ENCODE peak calls at places on chromosomes 5 and 9, in seven cellular contexts. One of them, this sample, is unnamed.

GRCh38 chr5:65185468-65185867 is 296.3 kb downstream of the ADAMTS6 start:
- DNase-seq in stimulated activated CD8-positive, alpha-beta memory T cell treated with anti-CD3 and anti-CD28 coated beads, Interleukin-12 subunit alpha, Interleukin-12 subunit beta, amount 100 ng/mL, for 4 hours: no peak
- DNase-seq in NCI-H1092 treated with DMSO at 0.1 percent for 48 hours: no peak
- DNase-seq in stimulated activated CD4-positive, alpha-beta T cell treated with anti-CD3 and anti-CD28 coated beads, TNF-alpha, amount 100 ng/mL, for 1 hour: no peak
- DNase-seq in activated CD8-positive, alpha-beta memory T cell treated with anti-CD3 and anti-CD28 coated beads for 24 hours: no peak
- DNase-seq in Kasumi-1: no peak
- DNase-seq in mesothelial cell of epicardium: no peak
- DNase-seq in this sample: no peak

GRCh38 chr9:33142531-33142930 is 24.6 kb downstream of the B4GALT1 start:
- DNase-seq in Kasumi-1: no peak
- DNase-seq in activated CD8-positive, alpha-beta memory T cell treated with anti-CD3 and anti-CD28 coated beads for 24 hours: no peak
- DNase-seq in stimulated activated CD8-positive, alpha-beta memory T cell treated with anti-CD3 and anti-CD28 coated beads, Interleukin-12 subunit alpha, Interleukin-12 subunit beta, amount 100 ng/mL, for 4 hours: no peak
- DNase-seq in mesothelial cell of epicardium: no peak
- DNase-seq in stimulated activated CD4-positive, alpha-beta T cell treated with anti-CD3 and anti-CD28 coated beads, TNF-alpha, amount 100 ng/mL, for 1 hour: no peak
- DNase-seq in NCI-H1092 treated with DMSO at 0.1 percent for 48 hours: no peak
- DNase-seq in this sample: no peak

GRCh38 chr9:131826966-131827525 is 87.2 kb upstream of the RAPGEF1 start:
- DNase-seq in mesothelial cell of epicardium: no peak
- DNase-seq in stimulated activated CD8-positive, alpha-beta memory T cell treated with anti-CD3 and anti-CD28 coated beads, Interleukin-12 subunit alpha, Interleukin-12 subunit beta, amount 100 ng/mL, for 4 hours: no peak
- DNase-seq in Kasumi-1: no peak
- DNase-seq in NCI-H1092 treated with DMSO at 0.1 percent for 48 hours: no peak
- DNase-seq in stimulated activated CD4-positive, alpha-beta T cell treated with anti-CD3 and anti-CD28 coated beads, TNF-alpha, amount 100 ng/mL, for 1 hour: no peak
- DNase-seq in activated CD8-positive, alpha-beta memory T cell treated with anti-CD3 and anti-CD28 coated beads for 24 hours: no peak
- DNase-seq in this sample: no peak

GRCh38 chr9:133496901-133497411 is 18.1 kb upstream of the SLC2A6 start:
- DNase-seq in stimulated activated CD8-positive, alpha-beta memory T cell treated with anti-CD3 and anti-CD28 coated beads, Interleukin-12 subunit alpha, Interleukin-12 subunit beta, amount 100 ng/mL, for 4 hours: no peak
- DNase-seq in NCI-H1092 treated with DMSO at 0.1 percent for 48 hours: no peak
- DNase-seq in mesothelial cell of epicardium: no peak
- DNase-seq in stimulated activated CD4-positive, alpha-beta T cell treated with anti-CD3 and anti-CD28 coated beads, TNF-alpha, amount 100 ng/mL, for 1 hour: no peak
- DNase-seq in Kasumi-1: no peak
- DNase-seq in activated CD8-positive, alpha-beta memory T cell treated with anti-CD3 and anti-CD28 coated beads for 24 hours: no peak
- DNase-seq in this sample: no peak

GRCh38 chr9:76835571-76836283 is 70.2 kb downstream of the PRUNE2 start:
- DNase-seq in stimulated activated CD4-positive, alpha-beta T cell treated with anti-CD3 and anti-CD28 coated beads, TNF-alpha, amount 100 ng/mL, for 1 hour: no peak
- DNase-seq in activated CD8-positive, alpha-beta memory T cell treated with anti-CD3 and anti-CD28 coated beads for 24 hours: no peak
- DNase-seq in stimulated activated CD8-positive, alpha-beta memory T cell treated with anti-CD3 and anti-CD28 coated beads, Interleukin-12 subunit alpha, Interleukin-12 subunit beta, amount 100 ng/mL, for 4 hours: no peak
- DNase-seq in NCI-H1092 treated with DMSO at 0.1 percent for 48 hours: peak; percentile 21
- DNase-seq in mesothelial cell of epicardium: no peak
- DNase-seq in Kasumi-1: no peak
- DNase-seq in this sample: no peak

GRCh38 chr9:95773061-95773433 is 102.4 kb upstream of the ERCC6L2 start:
- DNase-seq in mesothelial cell of epicardium: no peak
- DNase-seq in stimulated activated CD4-positive, alpha-beta T cell treated with anti-CD3 and anti-CD28 coated beads, TNF-alpha, amount 100 ng/mL, for 1 hour: no peak
- DNase-seq in stimulated activated CD8-positive, alpha-beta memory T cell treated with anti-CD3 and anti-CD28 coated beads, Interleukin-12 subunit alpha, Interleukin-12 subunit beta, amount 100 ng/mL, for 4 hours: no peak
- DNase-seq in NCI-H1092 treated with DMSO at 0.1 percent for 48 hours: no peak
- DNase-seq in activated CD8-positive, alpha-beta memory T cell treated with anti-CD3 and anti-CD28 coated beads for 24 hours: no peak
- DNase-seq in Kasumi-1: no peak
- DNase-seq in this sample: no peak

GRCh38 chr5:87195616-87196015 is 72.1 kb upstream of the RASA1 start:
- DNase-seq in mesothelial cell of epicardium: no peak
- DNase-seq in NCI-H1092 treated with DMSO at 0.1 percent for 48 hours: no peak
- DNase-seq in activated CD8-positive, alpha-beta memory T cell treated with anti-CD3 and anti-CD28 coated beads for 24 hours: no peak
- DNase-seq in stimulated activated CD8-positive, alpha-beta memory T cell treated with anti-CD3 and anti-CD28 coated beads, Interleukin-12 subunit alpha, Interleukin-12 subunit beta, amount 100 ng/mL, for 4 hours: no peak
- DNase-seq in stimulated activated CD4-positive, alpha-beta T cell treated with anti-CD3 and anti-CD28 coated beads, TNF-alpha, amount 100 ng/mL, for 1 hour: no peak
- DNase-seq in Kasumi-1: no peak
- DNase-seq in this sample: no peak

GRCh38 chr5:105680858-105681257 is 1989.9 kb downstream of the EFNA5 start:
- DNase-seq in stimulated activated CD4-positive, alpha-beta T cell treated with anti-CD3 and anti-CD28 coated beads, TNF-alpha, amount 100 ng/mL, for 1 hour: no peak
- DNase-seq in Kasumi-1: no peak
- DNase-seq in stimulated activated CD8-positive, alpha-beta memory T cell treated with anti-CD3 and anti-CD28 coated beads, Interleukin-12 subunit alpha, Interleukin-12 subunit beta, amount 100 ng/mL, for 4 hours: no peak
- DNase-seq in NCI-H1092 treated with DMSO at 0.1 percent for 48 hours: no peak
- DNase-seq in activated CD8-positive, alpha-beta memory T cell treated with anti-CD3 and anti-CD28 coated beads for 24 hours: no peak
- DNase-seq in mesothelial cell of epicardium: no peak
- DNase-seq in this sample: no peak